ENCODE peak calls at places on chromosomes 1 and 21, in four cellular contexts. One of them, this sample, is unnamed.

GRCh38 chr1:43366179-43366578 is 1.6 kb downstream of the ELOVL1 start:
- DNase-seq in activated naive CD8-positive, alpha-beta T cell treated with anti-CD3 and anti-CD28 coated beads, Interleukin-2, amount 50 U/mL, for 24 hours: no peak
- DNase-seq in left colon: peak
- DNase-seq in GM23248: no peak
- DNase-seq in this sample: no peak

GRCh38 chr21:44013380-44014088 is 1.4 kb downstream of the TRAPPC10 start:
- DNase-seq in activated naive CD8-positive, alpha-beta T cell treated with anti-CD3 and anti-CD28 coated beads, Interleukin-2, amount 50 U/mL, for 24 hours: peak
- DNase-seq in GM23248: peak
- DNase-seq in left colon: no peak
- DNase-seq in this sample: peak

GRCh38 chr1:234871710-234872262 is 256.9 kb downstream of the TOMM20 start:
- DNase-seq in activated naive CD8-positive, alpha-beta T cell treated with anti-CD3 and anti-CD28 coated beads, Interleukin-2, amount 50 U/mL, for 24 hours: no peak
- DNase-seq in left colon: no peak
- DNase-seq in GM23248: peak
- DNase-seq in this sample: no peak

GRCh38 chr1:153260980-153261792 is 1.7 kb downstream of the LORICRIN start:
- DNase-seq in activated naive CD8-positive, alpha-beta T cell treated with anti-CD3 and anti-CD28 coated beads, Interleukin-2, amount 50 U/mL, for 24 hours: peak
- DNase-seq in GM23248: peak
- DNase-seq in left colon: no peak
- DNase-seq in this sample: peak

GRCh38 chr1:235067396-235068154 is 61.1 kb downstream of the TOMM20 start:
- DNase-seq in left colon: peak
- DNase-seq in GM23248: peak
- DNase-seq in activated naive CD8-positive, alpha-beta T cell treated with anti-CD3 and anti-CD28 coated beads, Interleukin-2, amount 50 U/mL, for 24 hours: peak
- DNase-seq in this sample: no peak

GRCh38 chr1:156608981-156609380 is 7.7 kb upstream of the GPATCH4 start:
- DNase-seq in GM23248: peak
- DNase-seq in activated naive CD8-positive, alpha-beta T cell treated with anti-CD3 and anti-CD28 coated beads, Interleukin-2, amount 50 U/mL, for 24 hours: peak
- DNase-seq in left colon: no peak
- DNase-seq in this sample: no peak

GRCh38 chr21:35095859-35096291 is 46.8 kb upstream of the RUNX1 start:
- DNase-seq in GM23248: peak
- DNase-seq in activated naive CD8-positive, alpha-beta T cell treated with anti-CD3 and anti-CD28 coated beads, Interleukin-2, amount 50 U/mL, for 24 hours: no peak
- DNase-seq in left colon: no peak
- DNase-seq in this sample: no peak

GRCh38 chr1:26994020-26994745 is 691 bp downstream of the TRNP1 start:
- DNase-seq in left colon: no peak
- DNase-seq in GM23248: peak
- DNase-seq in activated naive CD8-positive, alpha-beta T cell treated with anti-CD3 and anti-CD28 coated beads, Interleukin-2, amount 50 U/mL, for 24 hours: peak
- DNase-seq in this sample: no peak

GRCh38 chr1:62706985-62707745 is 19.0 kb upstream of the DOCK7 start:
- DNase-seq in activated naive CD8-positive, alpha-beta T cell treated with anti-CD3 and anti-CD28 coated beads, Interleukin-2, amount 50 U/mL, for 24 hours: no peak
- DNase-seq in GM23248: no peak
- DNase-seq in left colon: no peak
- DNase-seq in this sample: no peak

GRCh38 chr21:37402251-37402867 is 35.8 kb downstream of the DYRK1A start:
- DNase-seq in activated naive CD8-positive, alpha-beta T cell treated with anti-CD3 and anti-CD28 coated beads, Interleukin-2, amount 50 U/mL, for 24 hours: no peak
- DNase-seq in GM23248: no peak
- DNase-seq in left colon: no peak
- DNase-seq in this sample: no peak

GRCh38 chr1:177561436-177561835 is 390.7 kb downstream of the BRINP2 start:
- DNase-seq in left colon: no peak
- DNase-seq in activated naive CD8-positive, alpha-beta T cell treated with anti-CD3 and anti-CD28 coated beads, Interleukin-2, amount 50 U/mL, for 24 hours: no peak
- DNase-seq in GM23248: no peak
- DNase-seq in this sample: no peak

GRCh38 chr1:109527846-109528245 is 11.8 kb upstream of the GPR61 start:
- DNase-seq in activated naive CD8-positive, alpha-beta T cell treated with anti-CD3 and anti-CD28 coated beads, Interleukin-2, amount 50 U/mL, for 24 hours: no peak
- DNase-seq in left colon: no peak
- DNase-seq in GM23248: no peak
- DNase-seq in this sample: no peak

GRCh38 chr1:108016451-108016920 is 51.5 kb upstream of the VAV3 start:
- DNase-seq in left colon: no peak
- DNase-seq in GM23248: peak
- DNase-seq in activated naive CD8-positive, alpha-beta T cell treated with anti-CD3 and anti-CD28 coated beads, Interleukin-2, amount 50 U/mL, for 24 hours: no peak
- DNase-seq in this sample: no peak

This sample was measured in immature natural killer cell.